ENCODE peak calls at places on chromosome 13, in five cellular contexts. T is A673, Z is body of pancreas, M is astrocyte, K is Panc1. P is an unnamed sample.
A peak's percentile ranks its signal among the peaks of the same experiment; 100 is the strongest.

GRCh38 chr13:30864352-30865130 is 41.5 kb upstream of the MEDAG start:
- DNase-seq in Z (no peak), M (peak; percentile 99), K (no peak), T (no peak), P (no peak)

GRCh38 chr13:97631158-97631557 is 197.2 kb downstream of the RAP2A start:
- DNase-seq in M (no peak), T (no peak), Z (no peak), K (no peak), P (no peak)

GRCh38 chr13:26923824-26924605 is 163.4 kb upstream of the GPR12 start:
- DNase-seq in K (no peak), T (peak; percentile 4), Z (no peak), M (peak; percentile 63), P (no peak)

GRCh38 chr13:50410921-50411712 is 395.9 kb downstream of the KCNRG start:
- DNase-seq in K (peak; percentile 32), Z (no peak), M (peak; percentile 90), T (peak; percentile 31), P (no peak)

GRCh38 chr13:112185466-112185865 is 118.5 kb downstream of the SOX1 start:
- DNase-seq in M (no peak), Z (no peak), T (no peak), K (no peak), P (no peak)

GRCh38 chr13:51895906-51896888 is 34.4 kb downstream of the CCDC70 start:
- DNase-seq in M (peak; percentile 31), Z (peak; percentile 72), T (peak; percentile 35), K (peak; percentile 17), P (peak; percentile 62)

GRCh38 chr13:91580749-91581148 is 182.3 kb downstream of the GPC5 start:
- DNase-seq in M (no peak), Z (no peak), T (no peak), K (no peak), P (no peak)

GRCh38 chr13:42981853-42982252 is 10.2 kb downstream of the EPSTI1 start:
- DNase-seq in Z (no peak), M (no peak), T (no peak), K (no peak), P (no peak)

GRCh38 chr13:77136902-77137420 is 110.0 kb upstream of the FBXL3 start:
- DNase-seq in K (no peak), M (peak; percentile 96), Z (no peak), T (no peak), P (no peak)

GRCh38 chr13:65889368-65889767 is 1340.8 kb downstream of the PCDH9 start:
- DNase-seq in M (no peak), Z (no peak), K (no peak), T (no peak), P (no peak)

GRCh38 chr13:106987435-106987800 is 419.5 kb upstream of the ARGLU1 start:
- DNase-seq in M (no peak), K (no peak), T (no peak), Z (no peak), P (no peak)

GRCh38 chr13:90105881-90106496 is 1241.5 kb upstream of the MIR17HG start:
- DNase-seq in T (peak; percentile 85), M (peak; percentile 82), Z (no peak), K (no peak), P (no peak)

GRCh38 chr13:98007001-98007400 is 53.5 kb downstream of the IPO5 start:
- DNase-seq in Z (no peak), K (no peak), T (no peak), M (no peak), P (no peak)

GRCh38 chr13:88754141-88754540 is 1083.0 kb downstream of the SLITRK5 start:
- DNase-seq in M (no peak), T (no peak), Z (no peak), K (no peak), P (no peak)

GRCh38 chr13:114128624-114129522 is 3.5 kb downstream of the RASA3 start:
- DNase-seq in Z (peak; percentile 48), M (peak; percentile 95), K (no peak), T (peak; percentile 80), P (peak; percentile 80)

GRCh38 chr13:100306444-100306999 is 217.6 kb downstream of the PCCA start:
- DNase-seq in M (no peak), T (peak; percentile 30), Z (no peak), K (no peak), P (no peak)

GRCh38 chr13:78701383-78701782 is 42.4 kb upstream of the OBI1 start:
- DNase-seq in K (no peak), T (peak; percentile 31), Z (no peak), M (peak; percentile 66), P (no peak)

GRCh38 chr13:113635709-113636108 is 22.3 kb downstream of the ATP4B start:
- DNase-seq in T (no peak), M (no peak), K (no peak), Z (no peak), P (peak; percentile 44)

GRCh38 chr13:26007261-26007765 is 44.5 kb downstream of the SHISA2 start:
- DNase-seq in K (no peak), T (no peak), Z (no peak), M (no peak), P (no peak)

GRCh38 chr13:51867062-51867461 is 5.3 kb downstream of the CCDC70 start:
- DNase-seq in M (no peak), T (no peak), Z (no peak), K (no peak), P (no peak)

GRCh38 chr13:42875448-42876269 is 94.3 kb downstream of the FAM216B start:
- DNase-seq in T (peak; percentile 30), K (no peak), Z (peak; percentile 7), M (no peak), P (no peak)

GRCh38 chr13:46039421-46040036 is 13.0 kb downstream of the ZC3H13 start:
- DNase-seq in M (no peak), T (no peak), K (no peak), Z (no peak), P (no peak)

GRCh38 chr13:78194904-78195639 is 276.4 kb upstream of the EDNRB start:
- DNase-seq in K (no peak), T (peak; percentile 71), M (peak; percentile 65), Z (no peak), P (no peak)

GRCh38 chr13:21014666-21015170 is 46.7 kb downstream of the LATS2 start:
- DNase-seq in T (no peak), M (peak; percentile 86), K (no peak), Z (peak; percentile 53), P (peak; percentile 34)

GRCh38 chr13:110525328-110526319 is 35.9 kb downstream of the RAB20 start:
- DNase-seq in T (no peak), M (no peak), K (no peak), Z (no peak), P (peak; percentile 57)
- H3K27ac ChIP-seq in T (no peak overlapping the region), M (no peak overlapping the region), K (no peak overlapping the region), Z (peak overlapping the region; percentile 62), P (peak overlapping the region; percentile 85)

GRCh38 chr13:47397739-47398138 is 500.9 kb upstream of the HTR2A start:
- DNase-seq in Z (no peak), K (no peak), M (peak; percentile 71), T (no peak), P (no peak)

GRCh38 chr13:47396915-47397314 is 500.1 kb upstream of the HTR2A start:
- DNase-seq in K (no peak), Z (no peak), T (no peak), M (no peak), P (no peak)

GRCh38 chr13:47399599-47399998 is 502.7 kb upstream of the HTR2A start:
- DNase-seq in Z (no peak), K (no peak), M (no peak), T (no peak), P (no peak)
- TF ChIP-seq CTCF in Z (no peak), K (no peak), M (no peak), T (no peak), P (no peak)

GRCh38 chr13:40514797-40515196 is 151.6 kb downstream of the FOXO1 start:
- DNase-seq in K (no peak), T (no peak), Z (no peak), M (no peak), P (no peak)
- H3K27ac ChIP-seq in K (no peak overlapping the region), T (no peak overlapping the region), Z (no peak overlapping the region), M (no peak overlapping the region), P (no peak overlapping the region)

GRCh38 chr13:57582032-57582431 is 49.5 kb upstream of the PCDH17 start:
- DNase-seq in M (no peak), T (peak; percentile 14), K (no peak), Z (no peak), P (no peak)
- TF ChIP-seq CTCF in M (no peak), T (peak; percentile 34), K (no peak), Z (no peak), P (no peak)

DNA sequence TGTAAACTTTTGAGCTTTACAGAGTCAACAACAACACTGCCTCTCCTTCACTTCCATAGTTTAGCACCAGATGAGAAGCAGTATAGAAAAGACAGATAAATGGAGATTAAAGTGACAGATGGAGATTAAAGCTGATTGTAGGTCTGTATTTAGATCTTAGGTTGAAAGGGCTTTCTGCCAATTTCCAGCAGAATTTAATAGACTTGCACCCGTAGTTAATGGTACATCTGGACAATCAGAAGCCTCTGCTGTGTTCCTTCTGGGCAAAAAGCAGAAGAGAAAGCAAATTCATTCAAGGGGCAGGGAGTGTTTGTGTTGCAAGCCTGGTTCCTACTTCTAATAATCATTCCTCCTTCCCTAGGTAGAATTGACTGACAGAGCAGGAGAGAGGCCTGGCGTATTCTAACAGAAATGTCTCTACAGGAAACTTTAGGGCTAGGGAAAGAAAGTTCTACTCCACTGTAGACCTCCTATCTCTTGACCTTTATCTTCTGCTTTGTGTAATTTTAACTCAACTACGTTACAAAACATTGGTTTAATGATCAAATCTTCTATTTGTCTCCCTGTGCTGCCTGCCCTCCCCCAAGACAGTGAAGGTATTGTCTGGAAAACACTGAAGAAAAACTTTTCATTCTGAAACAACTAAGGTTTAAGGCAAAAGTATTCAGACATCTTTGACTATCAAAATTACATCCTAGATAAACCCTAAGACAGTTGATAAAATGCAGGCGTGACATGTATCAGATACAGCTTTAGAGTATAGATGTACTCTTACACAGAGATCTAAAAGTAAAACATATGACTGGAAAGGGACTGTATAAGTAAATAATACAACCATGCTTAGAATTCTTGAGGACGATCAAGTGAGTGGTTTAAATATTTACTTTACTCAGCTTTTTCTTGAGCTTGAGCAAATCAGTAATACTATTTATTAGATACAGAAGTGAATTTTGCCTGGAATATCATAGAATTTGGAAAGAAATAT is 44.5 kb downstream of the GPC6 start:
- DNase-seq in T (peak; percentile 67), K (no peak), M (no peak), Z (no peak), P (no peak)
- H3K27ac ChIP-seq in T (peak overlapping the region; percentile 1), K (no peak overlapping the region), M (no peak overlapping the region), Z (no peak overlapping the region), P (peak overlapping the region; percentile 15)

DNA sequence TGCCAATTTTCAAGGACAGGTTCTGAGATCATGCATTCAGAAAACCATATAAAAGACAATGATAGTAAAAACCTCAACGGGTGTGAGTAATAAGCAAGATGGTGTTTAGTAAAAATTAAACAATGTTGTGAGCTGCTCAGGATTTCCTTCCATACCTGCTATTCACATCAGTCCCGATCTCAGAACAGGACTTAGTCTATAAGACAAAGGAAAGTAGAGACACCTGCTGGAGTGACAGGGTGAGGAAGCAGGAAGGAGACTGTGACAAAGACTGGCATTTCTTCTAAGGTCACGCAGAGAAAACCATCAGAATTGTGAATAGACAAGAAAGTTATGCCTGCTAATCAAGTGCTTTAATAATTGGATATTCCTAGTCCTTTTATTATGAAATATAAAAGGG is 648.0 kb downstream of the DACH1 start:
- DNase-seq in K (no peak), Z (no peak), T (peak; percentile 3), M (no peak), P (no peak)
- TF ChIP-seq CTCF in K (peak; percentile 29), Z (no peak), T (no peak), M (no peak), P (peak; percentile 4)

GRCh38 chr13:19985219-19985556 is 26.7 kb downstream of the ZMYM2 start:
- DNase-seq in Z (no peak), T (no peak), M (no peak), K (no peak), P (no peak)
- H3K27ac ChIP-seq in Z (no peak overlapping the region), T (no peak overlapping the region), M (no peak overlapping the region), K (no peak overlapping the region), P (no peak overlapping the region)

GRCh38 chr13:39684531-39685137 is 29.2 kb downstream of the COG6 start:
- DNase-seq in T (peak; percentile 73), M (peak; percentile 37), Z (no peak), K (no peak), P (no peak)
- TF ChIP-seq CTCF in T (peak; percentile 56), M (no peak), Z (peak; percentile 24), K (peak; percentile 30), P (peak; percentile 45)

P was measured in right lobe of liver.